ENCODE peak calls at places on chromosomes 1 and 21, in five cellular contexts. One of them, this sample, is unnamed.

GRCh38 chr1:235935506-235936224 is 69.0 kb upstream of the LYST start:
- DNase-seq in memory B cell: no peak
- DNase-seq in aorta: no peak
- DNase-seq in lower leg skin: peak; percentile 85
- DNase-seq in WTC11: no peak
- DNase-seq in this sample: no peak

GRCh38 chr1:212549503-212550017 is 59.0 kb upstream of the ATF3 start:
- DNase-seq in memory B cell: no peak
- DNase-seq in aorta: no peak
- DNase-seq in lower leg skin: no peak
- DNase-seq in WTC11: no peak
- DNase-seq in this sample: no peak

GRCh38 chr1:226029093-226029496 is 30.0 kb upstream of the SDE2 start:
- DNase-seq in memory B cell: peak; percentile 61
- DNase-seq in aorta: no peak
- DNase-seq in lower leg skin: no peak
- DNase-seq in WTC11: no peak
- DNase-seq in this sample: no peak

GRCh38 chr1:5907966-5908365 is 84.3 kb downstream of the NPHP4 start:
- DNase-seq in memory B cell: no peak
- DNase-seq in aorta: no peak
- DNase-seq in lower leg skin: peak; percentile 62
- DNase-seq in WTC11: no peak
- DNase-seq in this sample: no peak

GRCh38 chr1:15765495-15766194 is 7.0 kb downstream of the FBLIM1 start:
- DNase-seq in memory B cell: no peak
- DNase-seq in aorta: no peak
- DNase-seq in lower leg skin: no peak
- DNase-seq in WTC11: no peak
- DNase-seq in this sample: no peak

GRCh38 chr1:167165948-167166702 is 54.6 kb upstream of the POU2F1 start:
- DNase-seq in memory B cell: no peak
- DNase-seq in aorta: no peak
- DNase-seq in lower leg skin: no peak
- DNase-seq in WTC11: peak; percentile 76
- DNase-seq in this sample: no peak

GRCh38 chr1:241702436-241702835 is 50.4 kb downstream of the WDR64 start:
- DNase-seq in memory B cell: no peak
- DNase-seq in aorta: no peak
- DNase-seq in lower leg skin: no peak
- DNase-seq in WTC11: no peak
- DNase-seq in this sample: no peak

GRCh38 chr21:18677632-18678031 is 274.0 kb upstream of the TMPRSS15 start:
- DNase-seq in memory B cell: no peak
- DNase-seq in aorta: no peak
- DNase-seq in lower leg skin: no peak
- DNase-seq in WTC11: no peak
- DNase-seq in this sample: no peak

GRCh38 chr1:203126866-203127671 is 457 bp upstream of the ADORA1 start:
- DNase-seq in memory B cell: no peak
- DNase-seq in aorta: peak; percentile 16
- DNase-seq in lower leg skin: peak; percentile 53
- DNase-seq in WTC11: no peak
- DNase-seq in this sample: no peak

GRCh38 chr21:42151148-42152074 is 67.5 kb upstream of the ABCG1 start:
- DNase-seq in memory B cell: no peak
- DNase-seq in aorta: no peak
- DNase-seq in lower leg skin: peak; percentile 77
- DNase-seq in WTC11: no peak
- DNase-seq in this sample: no peak

GRCh38 chr1:66542811-66543767 is 9.1 kb downstream of the SGIP1 start:
- DNase-seq in memory B cell: no peak
- DNase-seq in aorta: peak; percentile 88
- DNase-seq in lower leg skin: peak; percentile 91
- DNase-seq in WTC11: no peak
- DNase-seq in this sample: peak; percentile 95

This sample was measured in COR-L47.